ENCODE peak calls at places on chromosomes 12 and 14, in five cellular contexts. O, W, Y, A and F are unnamed samples.

GRCh38 chr12:29208935-29209701 is 60.0 kb downstream of the FAR2 start:
- DNase-seq in O (no peak), W (no peak), Y (no peak), A (no peak), F (no peak)

GRCh38 chr14:101962503-101962874 is 1.9 kb upstream of the DYNC1H1 start:
- DNase-seq in O (peak), W (peak), Y (no peak), A (no peak), F (no peak)

GRCh38 chr14:26163761-26164160 is 434.1 kb downstream of the NOVA1 start:
- DNase-seq in O (peak), W (no peak), Y (no peak), A (no peak), F (no peak)

GRCh38 chr12:57749061-57749460 is 3.0 kb downstream of the CDK4 start:
- DNase-seq in O (no peak), W (no peak), Y (no peak), A (no peak), F (no peak)

GRCh38 chr14:68363401-68363800 is 429.5 kb downstream of the ZFP36L1 start:
- DNase-seq in O (peak), W (no peak), Y (no peak), A (no peak), F (no peak)

GRCh38 chr12:66742508-66743367 is 63.9 kb upstream of the GRIP1 start:
- DNase-seq in O (no peak), W (no peak), Y (no peak), A (no peak), F (no peak)

GRCh38 chr14:28308727-28309126 is 457.9 kb upstream of the FOXG1 start:
- DNase-seq in O (peak), W (no peak), Y (no peak), A (no peak), F (no peak)

GRCh38 chr12:122884091-122884826 is 11.7 kb downstream of the VPS37B start:
- DNase-seq in O (no peak), W (no peak), Y (no peak), A (no peak), F (no peak)

GRCh38 chr14:100084591-100084990 is 19.4 kb downstream of the EVL start:
- DNase-seq in O (no peak), W (no peak), Y (no peak), A (no peak), F (no peak)

GRCh38 chr12:43766291-43766690 is 7.5 kb downstream of the IRAK4 start:
- DNase-seq in O (no peak), W (no peak), Y (no peak), A (no peak), F (no peak)

GRCh38 chr12:55829967-55830600 is 697 bp upstream of the DNAJC14 start:
- DNase-seq in O (peak), W (peak), Y (no peak), A (no peak), F (peak)

GRCh38 chr12:1115471-1116242 is 124.6 kb downstream of the ERC1 start:
- DNase-seq in O (no peak), W (no peak), Y (no peak), A (no peak), F (no peak)

GRCh38 chr14:74407801-74408154 is 18.2 kb downstream of the SYNDIG1L start:
- DNase-seq in O (no peak), W (no peak), Y (no peak), A (no peak), F (no peak)

GRCh38 chr12:53049582-53050318 is at the start of gene TNS2:
- DNase-seq in O (peak), W (peak), Y (no peak), A (peak), F (peak)

GRCh38 chr14:63517354-63517753 is 25.8 kb downstream of the PPP2R5E start:
- DNase-seq in O (no peak), W (no peak), Y (no peak), A (no peak), F (no peak)

GRCh38 chr14:74820288-74820687 is 55.7 kb downstream of the PROX2 start:
- DNase-seq in O (no peak), W (no peak), Y (no peak), A (no peak), F (no peak)

GRCh38 chr14:63717704-63718103 is 10.2 kb downstream of the SGPP1 start:
- DNase-seq in O (peak), W (no peak), Y (no peak), A (no peak), F (no peak)

GRCh38 chr14:56156096-56156495 is 37.9 kb downstream of the PELI2 start:
- DNase-seq in O (no peak), W (no peak), Y (no peak), A (no peak), F (no peak)